ENCODE peak calls at places on chromosomes 12 and 14, in four cellular contexts. F is HepG2, V is GM12878, W is H1. D is an unnamed sample. For H3K27me3, the result is how much of the 10 kb centered on the place peaks cover.

GRCh38 chr12:23753627-23754358 is 195.7 kb downstream of the SOX5 start:
- DNase-seq in F (no peak), V (no peak), W (no peak), D (no peak)

GRCh38 chr12:119082496-119082895 is 96.2 kb upstream of the HSPB8 start:
- DNase-seq in F (no peak), V (no peak), W (no peak), D (no peak)

GRCh38 chr14:70190156-70190555 is 1.4 kb upstream of the SLC8A3 start:
- DNase-seq in F (no peak), V (no peak), W (no peak), D (no peak)

GRCh38 chr12:104790296-104791125 is 167.6 kb downstream of the SLC41A2 start:
- DNase-seq in W (no peak), F (peak), V (peak), D (no peak)

GRCh38 chr14:68913516-68913915 is 65.6 kb downstream of the ACTN1 start:
- DNase-seq in V (no peak), F (no peak), W (no peak), D (no peak)

GRCh38 chr14:99579077-99579836 is 24.8 kb downstream of the CCDC85C start:
- DNase-seq in V (no peak), W (no peak), F (no peak), D (no peak)

GRCh38 chr12:111068281-111068680 is 147.9 kb upstream of the MYL2 start:
- DNase-seq in V (no peak), W (no peak), F (no peak), D (no peak)

GRCh38 chr14:78405071-78405856 is 235.1 kb downstream of the NRXN3 start:
- DNase-seq in F (no peak), W (no peak), V (no peak), D (no peak)

GRCh38 chr14:26427059-26427458 is 170.8 kb downstream of the NOVA1 start:
- DNase-seq in W (no peak), F (no peak), V (no peak), D (no peak)

GRCh38 chr14:101914083-101914482 is 50.3 kb upstream of the DYNC1H1 start:
- DNase-seq in V (no peak), W (no peak), F (no peak), D (no peak)

GRCh38 chr14:75926431-75926830 is 55.4 kb downstream of the TGFB3 start:
- DNase-seq in F (no peak), V (no peak), W (no peak), D (no peak)

GRCh38 chr14:76810953-76811400 is 1.7 kb downstream of the ANGEL1 start:
- DNase-seq in F (peak), W (no peak), V (no peak), D (no peak)

GRCh38 chr12:28457785-28458184 is 267.5 kb downstream of the CCDC91 start:
- DNase-seq in F (no peak), W (no peak), V (no peak), D (no peak)

GRCh38 chr14:39279515-39279914 is 45.8 kb downstream of the MIA2 start:
- DNase-seq in W (no peak), F (no peak), V (no peak), D (no peak)

GRCh38 chr12:50006754-50007442 is 18.4 kb downstream of the RACGAP1 start:
- DNase-seq in W (no peak), F (no peak), V (no peak), D (no peak)

GRCh38 chr12:79420146-79420618 is 270.6 kb downstream of the PAWR start:
- DNase-seq in W (no peak), F (peak), V (no peak), D (peak)

GRCh38 chr12:4720637-4720995 is 416 bp downstream of the GALNT8 start:
- DNase-seq in W (peak), V (no peak), F (no peak), D (peak)

GRCh38 chr14:93115920-93116675 is at the start of gene ITPK1:
- DNase-seq in V (no peak), W (no peak), F (peak), D (no peak)

GRCh38 chr14:105294142-105294597 is 6.6 kb downstream of the BRF1 start:
- DNase-seq in W (no peak), V (no peak), F (no peak), D (no peak)

GRCh38 chr12:100845095-100845494 is 50.5 kb downstream of the ANO4 start:
- DNase-seq in F (peak), W (no peak), V (no peak), D (no peak)

GRCh38 chr12:108861878-108862587 is 4.7 kb upstream of the SSH1 start:
- DNase-seq in V (no peak), W (no peak), F (no peak), D (no peak)

GRCh38 chr12:122141911-122142725 is 31.9 kb downstream of the IL31 start:
- DNase-seq in W (no peak), F (no peak), V (no peak), D (no peak)

GRCh38 chr12:122144885-122145284 is 29.1 kb downstream of the IL31 start:
- DNase-seq in W (no peak), V (no peak), F (no peak), D (no peak)

GRCh38 chr12:122140467-122141257 is 33.4 kb downstream of the IL31 start:
- DNase-seq in F (no peak), V (no peak), W (no peak), D (no peak)

GRCh38 chr12:122145505-122146330 is 28.3 kb downstream of the IL31 start:
- DNase-seq in F (no peak), W (no peak), V (no peak), D (no peak)

DNA sequence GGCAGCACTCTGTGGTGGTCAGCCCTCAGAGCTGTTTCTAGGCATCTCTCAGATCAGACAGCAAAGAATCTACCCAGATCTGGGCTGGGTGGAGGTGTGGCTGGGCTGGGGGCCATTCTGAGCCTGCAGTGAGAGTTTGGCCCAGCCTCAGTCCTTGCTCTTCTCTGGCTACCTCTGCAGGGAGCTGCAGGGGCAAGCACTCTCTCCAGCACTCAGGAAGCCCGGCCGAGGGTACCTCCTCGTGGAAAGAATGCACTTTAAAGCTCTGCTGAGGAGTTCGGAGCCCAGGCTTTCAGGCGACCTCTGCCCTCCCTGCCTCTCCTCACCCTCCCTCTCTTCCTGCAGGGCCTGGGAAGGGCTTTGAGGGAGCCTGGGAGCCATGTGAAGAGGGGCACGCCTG is 31.2 kb downstream of the IL31 start:
- DNase-seq in V (no peak), F (no peak), W (no peak), D (no peak)
- TF ChIP-seq ZNF274 in V (no peak), F (no peak), W (no peak), D (no peak)

DNA sequence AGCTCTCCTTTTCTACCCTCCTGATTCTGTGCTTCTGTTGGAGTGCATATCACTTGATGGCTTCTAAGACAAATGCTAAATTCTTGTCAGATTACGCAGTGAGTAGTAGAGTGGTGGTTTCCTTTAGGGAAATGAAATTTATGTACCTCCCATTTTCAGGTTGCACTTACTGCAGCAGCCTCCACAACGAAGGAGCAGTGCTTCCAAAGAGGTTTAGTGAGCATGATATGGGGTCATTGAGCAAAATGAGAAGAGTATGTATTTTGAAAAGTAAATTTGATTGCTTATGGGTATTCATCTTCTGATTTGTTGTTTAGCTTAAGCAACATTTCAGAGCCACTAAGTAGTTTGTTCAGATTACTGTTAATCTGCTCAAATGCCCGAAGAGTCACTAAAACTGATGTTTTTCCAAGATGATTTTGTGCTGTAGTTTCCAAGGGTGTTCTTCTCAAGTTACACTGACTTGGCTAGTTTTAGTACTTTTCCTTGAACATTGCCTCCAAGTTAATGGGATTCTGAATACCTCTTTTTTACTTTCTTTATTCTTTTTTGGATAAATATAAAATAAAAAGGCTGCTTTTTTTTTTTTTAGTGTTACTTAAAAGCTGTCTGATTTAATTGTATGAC is 493.7 kb downstream of the PCNX1 start:
- DNase-seq in W (no peak), V (peak), F (no peak), D (no peak)
- H3K27me3 ChIP-seq in W (under half), V (under half), F (under half), D (under half)

DNA sequence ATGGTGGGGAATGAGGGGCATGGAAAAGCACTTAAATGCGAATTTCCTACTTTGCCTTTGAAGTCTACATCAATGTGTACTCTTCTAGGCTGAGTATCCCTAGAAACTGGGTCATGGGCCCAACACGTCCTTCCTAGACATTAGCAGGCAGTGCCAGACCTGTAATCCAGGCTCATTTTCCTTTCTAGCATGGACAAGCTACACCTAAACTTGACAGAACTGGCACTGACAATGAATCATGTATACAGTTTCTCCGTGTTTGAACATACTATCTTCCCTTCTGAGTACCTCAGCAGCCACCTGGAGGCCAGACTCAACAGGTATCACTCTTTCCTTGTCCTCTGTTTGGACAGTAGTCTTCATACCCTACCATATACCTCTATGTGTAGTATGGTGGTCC is 25.8 kb upstream of the PDE1B start:
- DNase-seq in W (no peak), F (no peak), V (no peak), D (no peak)
- TF ChIP-seq SUZ12 in W (no peak), F (no peak), V (no peak), D (no peak)

GRCh38 chr14:54784657-54785056 is 118.0 kb downstream of the GCH1 start:
- DNase-seq in W (no peak), F (no peak), V (no peak), D (no peak)
- TF ChIP-seq ZNF274 in W (no peak), F (no peak), V (no peak), D (no peak)

GRCh38 chr14:28784262-28785021 is 17.9 kb downstream of the FOXG1 start:
- DNase-seq in W (no peak), F (no peak), V (no peak), D (no peak)
- H3K27me3 ChIP-seq in W (under half), F (under half), V (under half), D (half or more)

DNA sequence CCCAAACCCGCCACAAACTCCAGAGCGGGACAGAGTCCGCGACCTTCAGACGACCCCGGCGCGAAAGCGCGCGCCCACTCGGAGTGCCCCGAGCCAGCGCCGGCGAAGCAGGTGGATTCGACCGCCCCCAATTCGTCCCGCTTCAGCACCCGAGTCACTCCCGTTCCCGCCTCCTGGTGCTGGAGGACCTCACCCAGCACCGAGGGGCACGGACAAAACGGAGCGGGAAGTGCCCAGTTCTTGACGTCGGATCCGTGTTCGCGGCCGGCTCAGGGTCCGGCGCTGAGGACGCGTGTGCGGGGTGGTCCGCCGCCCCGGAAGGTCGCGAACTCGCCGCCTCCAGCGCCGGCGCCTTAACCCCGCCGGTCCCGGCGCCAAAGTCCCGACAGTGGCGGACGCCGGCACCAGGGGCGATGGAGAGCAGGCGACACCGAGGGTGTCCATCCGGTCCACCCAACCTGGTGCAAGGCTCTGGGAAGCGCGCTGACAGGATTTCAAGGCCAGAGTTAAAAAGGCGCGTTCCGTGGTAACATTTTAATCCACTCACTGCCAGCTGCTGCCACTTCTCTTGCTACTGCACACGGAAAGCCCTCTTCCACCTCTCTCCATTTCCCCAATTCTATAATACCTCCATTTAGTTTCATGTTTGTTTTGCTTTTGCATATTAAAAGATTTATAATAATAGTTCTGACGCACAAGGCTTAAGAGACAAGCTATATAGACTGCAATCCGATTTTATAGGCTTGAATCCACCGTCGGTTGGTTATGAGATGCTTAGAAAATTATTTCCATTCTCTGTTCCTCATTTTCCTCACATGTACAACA is 240.0 kb upstream of the CPNE8 start:
- DNase-seq in V (no peak), W (no peak), F (no peak), D (peak)
- TF ChIP-seq SUZ12 in V (no peak), W (no peak), F (no peak), D (no peak)

GRCh38 chr12:10409387-10409786 is at the start of gene KLRC4:
- DNase-seq in W (no peak), F (no peak), V (no peak), D (no peak)
- TF ChIP-seq ZNF274 in W (no peak), F (no peak), V (no peak), D (no peak)

GRCh38 chr12:80551897-80552296 is 107.9 kb downstream of the PTPRQ start:
- DNase-seq in V (no peak), F (no peak), W (no peak), D (no peak)
- H3K27me3 ChIP-seq in V (under half), F (under half), W (under half), D (under half)